ENCODE peak calls at places on chromosomes 4 and X, in nine cellular contexts. One of them, this sample, is unnamed.

GRCh38 chrX:30713061-30713525 is 59.9 kb downstream of the GK start:
- DNase-seq in kidney glomerular epithelial cell: no peak
- DNase-seq in colonic mucosa: peak
- DNase-seq in naive thymus-derived CD8-positive, alpha-beta T cell: no peak
- DNase-seq in substantia nigra: peak
- DNase-seq in activated CD4-positive, alpha-beta T cell treated with anti-CD3 and anti-CD28 coated beads, Interleukin-2, amount 50 U/mL, for 1 hour: peak
- DNase-seq in effector memory CD8-positive, alpha-beta T cell: peak
- DNase-seq in H7: peak
- DNase-seq in NCI-H2107: peak
- DNase-seq in this sample: peak

GRCh38 chr4:45693746-45694145 is 430.1 kb downstream of the GABRG1 start:
- DNase-seq in colonic mucosa: no peak
- DNase-seq in effector memory CD8-positive, alpha-beta T cell: no peak
- DNase-seq in H7: no peak
- DNase-seq in NCI-H2107: no peak
- DNase-seq in naive thymus-derived CD8-positive, alpha-beta T cell: no peak
- DNase-seq in kidney glomerular epithelial cell: no peak
- DNase-seq in activated CD4-positive, alpha-beta T cell treated with anti-CD3 and anti-CD28 coated beads, Interleukin-2, amount 50 U/mL, for 1 hour: no peak
- DNase-seq in substantia nigra: no peak
- DNase-seq in this sample: no peak

GRCh38 chr4:3388461-3389185 is 53.1 kb upstream of the HGFAC start:
- DNase-seq in NCI-H2107: no peak
- DNase-seq in effector memory CD8-positive, alpha-beta T cell: no peak
- DNase-seq in H7: peak
- DNase-seq in activated CD4-positive, alpha-beta T cell treated with anti-CD3 and anti-CD28 coated beads, Interleukin-2, amount 50 U/mL, for 1 hour: no peak
- DNase-seq in kidney glomerular epithelial cell: peak
- DNase-seq in naive thymus-derived CD8-positive, alpha-beta T cell: no peak
- DNase-seq in substantia nigra: no peak
- DNase-seq in colonic mucosa: no peak
- DNase-seq in this sample: no peak

GRCh38 chrX:94302446-94302845 is 628.4 kb downstream of the FAM133A start:
- DNase-seq in H7: no peak
- DNase-seq in effector memory CD8-positive, alpha-beta T cell: no peak
- DNase-seq in NCI-H2107: no peak
- DNase-seq in naive thymus-derived CD8-positive, alpha-beta T cell: no peak
- DNase-seq in substantia nigra: no peak
- DNase-seq in colonic mucosa: no peak
- DNase-seq in activated CD4-positive, alpha-beta T cell treated with anti-CD3 and anti-CD28 coated beads, Interleukin-2, amount 50 U/mL, for 1 hour: no peak
- DNase-seq in kidney glomerular epithelial cell: no peak
- DNase-seq in this sample: no peak

GRCh38 chr4:173371292-173372192 is 788 bp downstream of the SAP30 start:
- DNase-seq in kidney glomerular epithelial cell: peak
- DNase-seq in naive thymus-derived CD8-positive, alpha-beta T cell: peak
- DNase-seq in substantia nigra: peak
- DNase-seq in effector memory CD8-positive, alpha-beta T cell: peak
- DNase-seq in NCI-H2107: peak
- DNase-seq in colonic mucosa: peak
- DNase-seq in H7: peak
- DNase-seq in activated CD4-positive, alpha-beta T cell treated with anti-CD3 and anti-CD28 coated beads, Interleukin-2, amount 50 U/mL, for 1 hour: peak
- DNase-seq in this sample: peak

GRCh38 chr4:126593626-126594025 is 1039.1 kb upstream of the INTU start:
- DNase-seq in substantia nigra: no peak
- DNase-seq in effector memory CD8-positive, alpha-beta T cell: no peak
- DNase-seq in naive thymus-derived CD8-positive, alpha-beta T cell: no peak
- DNase-seq in kidney glomerular epithelial cell: no peak
- DNase-seq in H7: no peak
- DNase-seq in NCI-H2107: no peak
- DNase-seq in activated CD4-positive, alpha-beta T cell treated with anti-CD3 and anti-CD28 coated beads, Interleukin-2, amount 50 U/mL, for 1 hour: no peak
- DNase-seq in colonic mucosa: no peak
- DNase-seq in this sample: no peak

GRCh38 chr4:40686081-40686913 is 56.6 kb upstream of the RBM47 start:
- DNase-seq in kidney glomerular epithelial cell: no peak
- DNase-seq in NCI-H2107: no peak
- DNase-seq in colonic mucosa: no peak
- DNase-seq in H7: no peak
- DNase-seq in substantia nigra: no peak
- DNase-seq in effector memory CD8-positive, alpha-beta T cell: no peak
- DNase-seq in naive thymus-derived CD8-positive, alpha-beta T cell: no peak
- DNase-seq in activated CD4-positive, alpha-beta T cell treated with anti-CD3 and anti-CD28 coated beads, Interleukin-2, amount 50 U/mL, for 1 hour: no peak
- DNase-seq in this sample: no peak

GRCh38 chrX:139762400-139763183 is 54.6 kb upstream of the MCF2 start:
- DNase-seq in NCI-H2107: no peak
- DNase-seq in kidney glomerular epithelial cell: no peak
- DNase-seq in H7: no peak
- DNase-seq in colonic mucosa: no peak
- DNase-seq in effector memory CD8-positive, alpha-beta T cell: no peak
- DNase-seq in substantia nigra: no peak
- DNase-seq in naive thymus-derived CD8-positive, alpha-beta T cell: no peak
- DNase-seq in activated CD4-positive, alpha-beta T cell treated with anti-CD3 and anti-CD28 coated beads, Interleukin-2, amount 50 U/mL, for 1 hour: no peak
- DNase-seq in this sample: no peak

GRCh38 chr4:135256111-135256510 is 1054.5 kb upstream of the PABPC4L start:
- DNase-seq in NCI-H2107: no peak
- DNase-seq in H7: no peak
- DNase-seq in effector memory CD8-positive, alpha-beta T cell: no peak
- DNase-seq in activated CD4-positive, alpha-beta T cell treated with anti-CD3 and anti-CD28 coated beads, Interleukin-2, amount 50 U/mL, for 1 hour: no peak
- DNase-seq in kidney glomerular epithelial cell: no peak
- DNase-seq in naive thymus-derived CD8-positive, alpha-beta T cell: no peak
- DNase-seq in substantia nigra: no peak
- DNase-seq in colonic mucosa: no peak
- DNase-seq in this sample: no peak

GRCh38 chr4:134174271-134174670 is 27.3 kb downstream of the PABPC4L start:
- DNase-seq in effector memory CD8-positive, alpha-beta T cell: no peak
- DNase-seq in kidney glomerular epithelial cell: no peak
- DNase-seq in activated CD4-positive, alpha-beta T cell treated with anti-CD3 and anti-CD28 coated beads, Interleukin-2, amount 50 U/mL, for 1 hour: no peak
- DNase-seq in colonic mucosa: no peak
- DNase-seq in substantia nigra: no peak
- DNase-seq in H7: no peak
- DNase-seq in naive thymus-derived CD8-positive, alpha-beta T cell: no peak
- DNase-seq in NCI-H2107: no peak
- DNase-seq in this sample: no peak

GRCh38 chr4:632391-632790 is 7.0 kb downstream of the PDE6B start:
- DNase-seq in naive thymus-derived CD8-positive, alpha-beta T cell: no peak
- DNase-seq in NCI-H2107: no peak
- DNase-seq in colonic mucosa: no peak
- DNase-seq in activated CD4-positive, alpha-beta T cell treated with anti-CD3 and anti-CD28 coated beads, Interleukin-2, amount 50 U/mL, for 1 hour: no peak
- DNase-seq in effector memory CD8-positive, alpha-beta T cell: no peak
- DNase-seq in substantia nigra: no peak
- DNase-seq in H7: no peak
- DNase-seq in kidney glomerular epithelial cell: no peak
- DNase-seq in this sample: no peak

GRCh38 chr4:76767983-76768382 is 130.0 kb downstream of the SOWAHB start:
- DNase-seq in effector memory CD8-positive, alpha-beta T cell: no peak
- DNase-seq in substantia nigra: no peak
- DNase-seq in colonic mucosa: no peak
- DNase-seq in activated CD4-positive, alpha-beta T cell treated with anti-CD3 and anti-CD28 coated beads, Interleukin-2, amount 50 U/mL, for 1 hour: no peak
- DNase-seq in H7: no peak
- DNase-seq in NCI-H2107: no peak
- DNase-seq in naive thymus-derived CD8-positive, alpha-beta T cell: no peak
- DNase-seq in kidney glomerular epithelial cell: no peak
- DNase-seq in this sample: peak

GRCh38 chrX:139902559-139902958 is 30.3 kb downstream of the ATP11C start:
- DNase-seq in substantia nigra: no peak
- DNase-seq in NCI-H2107: no peak
- DNase-seq in effector memory CD8-positive, alpha-beta T cell: no peak
- DNase-seq in naive thymus-derived CD8-positive, alpha-beta T cell: no peak
- DNase-seq in H7: no peak
- DNase-seq in activated CD4-positive, alpha-beta T cell treated with anti-CD3 and anti-CD28 coated beads, Interleukin-2, amount 50 U/mL, for 1 hour: no peak
- DNase-seq in kidney glomerular epithelial cell: no peak
- DNase-seq in colonic mucosa: no peak
- DNase-seq in this sample: no peak

GRCh38 chr4:72553540-72553939 is 15.5 kb downstream of the ADAMTS3 start:
- DNase-seq in substantia nigra: no peak
- DNase-seq in naive thymus-derived CD8-positive, alpha-beta T cell: no peak
- DNase-seq in colonic mucosa: no peak
- DNase-seq in activated CD4-positive, alpha-beta T cell treated with anti-CD3 and anti-CD28 coated beads, Interleukin-2, amount 50 U/mL, for 1 hour: no peak
- DNase-seq in effector memory CD8-positive, alpha-beta T cell: no peak
- DNase-seq in NCI-H2107: no peak
- DNase-seq in kidney glomerular epithelial cell: no peak
- DNase-seq in H7: no peak
- DNase-seq in this sample: no peak

GRCh38 chr4:140188975-140189374 is 35.0 kb upstream of the MAML3 start:
- DNase-seq in colonic mucosa: no peak
- DNase-seq in activated CD4-positive, alpha-beta T cell treated with anti-CD3 and anti-CD28 coated beads, Interleukin-2, amount 50 U/mL, for 1 hour: no peak
- DNase-seq in NCI-H2107: no peak
- DNase-seq in substantia nigra: no peak
- DNase-seq in effector memory CD8-positive, alpha-beta T cell: no peak
- DNase-seq in kidney glomerular epithelial cell: peak
- DNase-seq in naive thymus-derived CD8-positive, alpha-beta T cell: no peak
- DNase-seq in H7: no peak
- DNase-seq in this sample: no peak

GRCh38 chr4:83993774-83994173 is 457.9 kb downstream of the GPAT3 start:
- DNase-seq in NCI-H2107: no peak
- DNase-seq in effector memory CD8-positive, alpha-beta T cell: no peak
- DNase-seq in kidney glomerular epithelial cell: no peak
- DNase-seq in colonic mucosa: no peak
- DNase-seq in activated CD4-positive, alpha-beta T cell treated with anti-CD3 and anti-CD28 coated beads, Interleukin-2, amount 50 U/mL, for 1 hour: no peak
- DNase-seq in naive thymus-derived CD8-positive, alpha-beta T cell: no peak
- DNase-seq in H7: peak
- DNase-seq in substantia nigra: no peak
- DNase-seq in this sample: no peak

GRCh38 chr4:46933686-46934085 is 24.6 kb upstream of the COX7B2 start:
- DNase-seq in kidney glomerular epithelial cell: no peak
- DNase-seq in naive thymus-derived CD8-positive, alpha-beta T cell: no peak
- DNase-seq in H7: no peak
- DNase-seq in effector memory CD8-positive, alpha-beta T cell: no peak
- DNase-seq in NCI-H2107: no peak
- DNase-seq in colonic mucosa: no peak
- DNase-seq in substantia nigra: no peak
- DNase-seq in activated CD4-positive, alpha-beta T cell treated with anti-CD3 and anti-CD28 coated beads, Interleukin-2, amount 50 U/mL, for 1 hour: no peak
- DNase-seq in this sample: no peak

GRCh38 chrX:15236146-15236545 is 33.7 kb downstream of the ASB9 start:
- DNase-seq in H7: no peak
- DNase-seq in colonic mucosa: no peak
- DNase-seq in NCI-H2107: no peak
- DNase-seq in effector memory CD8-positive, alpha-beta T cell: no peak
- DNase-seq in naive thymus-derived CD8-positive, alpha-beta T cell: no peak
- DNase-seq in activated CD4-positive, alpha-beta T cell treated with anti-CD3 and anti-CD28 coated beads, Interleukin-2, amount 50 U/mL, for 1 hour: no peak
- DNase-seq in substantia nigra: no peak
- DNase-seq in kidney glomerular epithelial cell: no peak
- DNase-seq in this sample: no peak

GRCh38 chr4:5142726-5143125 is 91.4 kb downstream of the STK32B start:
- DNase-seq in naive thymus-derived CD8-positive, alpha-beta T cell: no peak
- DNase-seq in substantia nigra: no peak
- DNase-seq in H7: peak
- DNase-seq in kidney glomerular epithelial cell: peak
- DNase-seq in NCI-H2107: no peak
- DNase-seq in activated CD4-positive, alpha-beta T cell treated with anti-CD3 and anti-CD28 coated beads, Interleukin-2, amount 50 U/mL, for 1 hour: no peak
- DNase-seq in effector memory CD8-positive, alpha-beta T cell: no peak
- DNase-seq in colonic mucosa: no peak
- DNase-seq in this sample: peak

GRCh38 chr4:7687006-7687405 is 252.3 kb upstream of the PSAPL1 start:
- DNase-seq in effector memory CD8-positive, alpha-beta T cell: no peak
- DNase-seq in kidney glomerular epithelial cell: no peak
- DNase-seq in H7: no peak
- DNase-seq in naive thymus-derived CD8-positive, alpha-beta T cell: no peak
- DNase-seq in NCI-H2107: no peak
- DNase-seq in colonic mucosa: no peak
- DNase-seq in activated CD4-positive, alpha-beta T cell treated with anti-CD3 and anti-CD28 coated beads, Interleukin-2, amount 50 U/mL, for 1 hour: no peak
- DNase-seq in substantia nigra: no peak
- DNase-seq in this sample: no peak

GRCh38 chrX:65644621-65645287 is 22.7 kb upstream of the MSN start:
- DNase-seq in activated CD4-positive, alpha-beta T cell treated with anti-CD3 and anti-CD28 coated beads, Interleukin-2, amount 50 U/mL, for 1 hour: no peak
- DNase-seq in kidney glomerular epithelial cell: peak
- DNase-seq in effector memory CD8-positive, alpha-beta T cell: no peak
- DNase-seq in H7: no peak
- DNase-seq in naive thymus-derived CD8-positive, alpha-beta T cell: no peak
- DNase-seq in NCI-H2107: no peak
- DNase-seq in colonic mucosa: peak
- DNase-seq in substantia nigra: peak
- DNase-seq in this sample: no peak

GRCh38 chr4:122562436-122562835 is 58.4 kb downstream of the IL21 start:
- DNase-seq in naive thymus-derived CD8-positive, alpha-beta T cell: no peak
- DNase-seq in kidney glomerular epithelial cell: no peak
- DNase-seq in substantia nigra: no peak
- DNase-seq in colonic mucosa: no peak
- DNase-seq in NCI-H2107: no peak
- DNase-seq in H7: no peak
- DNase-seq in effector memory CD8-positive, alpha-beta T cell: no peak
- DNase-seq in activated CD4-positive, alpha-beta T cell treated with anti-CD3 and anti-CD28 coated beads, Interleukin-2, amount 50 U/mL, for 1 hour: no peak
- DNase-seq in this sample: no peak

GRCh38 chr4:48093949-48094550 is 40.0 kb downstream of the TXK start:
- DNase-seq in substantia nigra: no peak
- DNase-seq in effector memory CD8-positive, alpha-beta T cell: no peak
- DNase-seq in H7: no peak
- DNase-seq in colonic mucosa: peak
- DNase-seq in kidney glomerular epithelial cell: peak
- DNase-seq in NCI-H2107: no peak
- DNase-seq in naive thymus-derived CD8-positive, alpha-beta T cell: no peak
- DNase-seq in activated CD4-positive, alpha-beta T cell treated with anti-CD3 and anti-CD28 coated beads, Interleukin-2, amount 50 U/mL, for 1 hour: no peak
- DNase-seq in this sample: no peak

GRCh38 chrX:3743821-3744439 is 30.5 kb upstream of the PRKX start:
- DNase-seq in colonic mucosa: peak
- DNase-seq in kidney glomerular epithelial cell: no peak
- DNase-seq in activated CD4-positive, alpha-beta T cell treated with anti-CD3 and anti-CD28 coated beads, Interleukin-2, amount 50 U/mL, for 1 hour: peak
- DNase-seq in naive thymus-derived CD8-positive, alpha-beta T cell: no peak
- DNase-seq in NCI-H2107: no peak
- DNase-seq in H7: no peak
- DNase-seq in substantia nigra: no peak
- DNase-seq in effector memory CD8-positive, alpha-beta T cell: peak
- DNase-seq in this sample: no peak

GRCh38 chr4:140005699-140006098 is 148.3 kb downstream of the MAML3 start:
- DNase-seq in colonic mucosa: no peak
- DNase-seq in H7: no peak
- DNase-seq in effector memory CD8-positive, alpha-beta T cell: no peak
- DNase-seq in substantia nigra: no peak
- DNase-seq in naive thymus-derived CD8-positive, alpha-beta T cell: no peak
- DNase-seq in NCI-H2107: no peak
- DNase-seq in activated CD4-positive, alpha-beta T cell treated with anti-CD3 and anti-CD28 coated beads, Interleukin-2, amount 50 U/mL, for 1 hour: no peak
- DNase-seq in kidney glomerular epithelial cell: no peak
- DNase-seq in this sample: no peak

GRCh38 chr4:87502580-87503238 is 26.5 kb downstream of the SPARCL1 start:
- DNase-seq in H7: no peak
- DNase-seq in NCI-H2107: no peak
- DNase-seq in kidney glomerular epithelial cell: peak
- DNase-seq in effector memory CD8-positive, alpha-beta T cell: no peak
- DNase-seq in colonic mucosa: no peak
- DNase-seq in activated CD4-positive, alpha-beta T cell treated with anti-CD3 and anti-CD28 coated beads, Interleukin-2, amount 50 U/mL, for 1 hour: no peak
- DNase-seq in naive thymus-derived CD8-positive, alpha-beta T cell: no peak
- DNase-seq in substantia nigra: no peak
- DNase-seq in this sample: no peak

GRCh38 chr4:37953620-37954325 is 6.4 kb upstream of the PTTG2 start:
- DNase-seq in kidney glomerular epithelial cell: no peak
- DNase-seq in NCI-H2107: no peak
- DNase-seq in effector memory CD8-positive, alpha-beta T cell: no peak
- DNase-seq in substantia nigra: no peak
- DNase-seq in H7: no peak
- DNase-seq in naive thymus-derived CD8-positive, alpha-beta T cell: no peak
- DNase-seq in activated CD4-positive, alpha-beta T cell treated with anti-CD3 and anti-CD28 coated beads, Interleukin-2, amount 50 U/mL, for 1 hour: no peak
- DNase-seq in colonic mucosa: no peak
- DNase-seq in this sample: peak

GRCh38 chr4:82739292-82740190 is 59.1 kb downstream of the SCD5 start:
- DNase-seq in NCI-H2107: no peak
- DNase-seq in effector memory CD8-positive, alpha-beta T cell: peak
- DNase-seq in naive thymus-derived CD8-positive, alpha-beta T cell: peak
- DNase-seq in activated CD4-positive, alpha-beta T cell treated with anti-CD3 and anti-CD28 coated beads, Interleukin-2, amount 50 U/mL, for 1 hour: peak
- DNase-seq in H7: peak
- DNase-seq in substantia nigra: peak
- DNase-seq in kidney glomerular epithelial cell: peak
- DNase-seq in colonic mucosa: peak
- DNase-seq in this sample: peak

GRCh38 chr4:3307060-3307459 is 14.2 kb downstream of the RGS12 start:
- DNase-seq in activated CD4-positive, alpha-beta T cell treated with anti-CD3 and anti-CD28 coated beads, Interleukin-2, amount 50 U/mL, for 1 hour: no peak
- DNase-seq in naive thymus-derived CD8-positive, alpha-beta T cell: no peak
- DNase-seq in H7: no peak
- DNase-seq in NCI-H2107: no peak
- DNase-seq in colonic mucosa: no peak
- DNase-seq in effector memory CD8-positive, alpha-beta T cell: no peak
- DNase-seq in kidney glomerular epithelial cell: no peak
- DNase-seq in substantia nigra: no peak
- DNase-seq in this sample: no peak

GRCh38 chr4:77881460-77882295 is 19.0 kb downstream of the MRPL1 start:
- DNase-seq in H7: no peak
- DNase-seq in colonic mucosa: peak
- DNase-seq in naive thymus-derived CD8-positive, alpha-beta T cell: no peak
- DNase-seq in effector memory CD8-positive, alpha-beta T cell: no peak
- DNase-seq in substantia nigra: no peak
- DNase-seq in activated CD4-positive, alpha-beta T cell treated with anti-CD3 and anti-CD28 coated beads, Interleukin-2, amount 50 U/mL, for 1 hour: no peak
- DNase-seq in kidney glomerular epithelial cell: no peak
- DNase-seq in NCI-H2107: no peak
- DNase-seq in this sample: no peak

GRCh38 chrX:129690435-129690834 is 35.7 kb upstream of the APLN start:
- DNase-seq in activated CD4-positive, alpha-beta T cell treated with anti-CD3 and anti-CD28 coated beads, Interleukin-2, amount 50 U/mL, for 1 hour: no peak
- DNase-seq in NCI-H2107: no peak
- DNase-seq in effector memory CD8-positive, alpha-beta T cell: no peak
- DNase-seq in naive thymus-derived CD8-positive, alpha-beta T cell: no peak
- DNase-seq in H7: no peak
- DNase-seq in kidney glomerular epithelial cell: no peak
- DNase-seq in colonic mucosa: no peak
- DNase-seq in substantia nigra: no peak
- DNase-seq in this sample: no peak

This sample was measured in Caco-2.